ENCODE peak calls at places on chromosomes 16 and 17, in six cellular contexts. C, Z, G, X, E and U are unnamed samples.

GRCh38 chr16:88906020-88906419 is 39.6 kb upstream of the PABPN1L start:
- DNase-seq in C (no peak), Z (no peak), G (no peak), X (no peak), E (no peak), U (no peak)

GRCh38 chr16:3861808-3862451 is 18.6 kb downstream of the CREBBP start:
- DNase-seq in C (no peak), Z (no peak), G (no peak), X (no peak), E (peak), U (peak)

GRCh38 chr16:66342294-66342900 is 24.1 kb upstream of the CDH5 start:
- DNase-seq in C (peak), Z (no peak), G (no peak), X (peak), E (no peak), U (peak)

GRCh38 chr17:48013876-48014602 is 23.6 kb downstream of the COPZ2 start:
- DNase-seq in C (no peak), Z (no peak), G (no peak), X (no peak), E (no peak), U (no peak)

GRCh38 chr17:70195091-70195490 is 25.8 kb downstream of the KCNJ2 start:
- DNase-seq in C (no peak), Z (no peak), G (no peak), X (no peak), E (no peak), U (no peak)

GRCh38 chr17:74392848-74393247 is 25.5 kb downstream of the GPR142 start:
- DNase-seq in C (no peak), Z (no peak), G (no peak), X (no peak), E (no peak), U (no peak)

GRCh38 chr16:81521141-81521626 is 76.6 kb downstream of the CMIP start:
- DNase-seq in C (peak), Z (no peak), G (no peak), X (no peak), E (no peak), U (peak)

GRCh38 chr17:21214777-21215541 is 998 bp upstream of the TMEM11 start:
- DNase-seq in C (peak), Z (no peak), G (peak), X (no peak), E (no peak), U (peak)

GRCh38 chr17:4072487-4073157 is 70.2 kb downstream of the ZZEF1 start:
- DNase-seq in C (no peak), Z (no peak), G (no peak), X (no peak), E (peak), U (no peak)

GRCh38 chr16:11363927-11364258 is 18.6 kb downstream of the RMI2 start:
- DNase-seq in C (no peak), Z (no peak), G (no peak), X (no peak), E (no peak), U (no peak)

GRCh38 chr16:64403352-64403751 is 718.5 kb downstream of the CDH11 start:
- DNase-seq in C (no peak), Z (no peak), G (no peak), X (no peak), E (no peak), U (no peak)

GRCh38 chr16:6148361-6148760 is 1050.8 kb upstream of the EEF2KMT start:
- DNase-seq in C (no peak), Z (no peak), G (no peak), X (no peak), E (no peak), U (no peak)

GRCh38 chr17:33057564-33057963 is 65.9 kb downstream of the SPACA3 start:
- DNase-seq in C (no peak), Z (no peak), G (no peak), X (no peak), E (no peak), U (no peak)

GRCh38 chr17:4483012-4483840 is 15.5 kb upstream of the SPNS2 start:
- DNase-seq in C (no peak), Z (no peak), G (no peak), X (no peak), E (no peak), U (no peak)

GRCh38 chr16:24701521-24701951 is 27.9 kb upstream of the TNRC6A start:
- DNase-seq in C (no peak), Z (no peak), G (no peak), X (no peak), E (peak), U (no peak)

GRCh38 chr17:77489898-77490265 is 349.1 kb downstream of the SEC14L1 start:
- DNase-seq in C (no peak), Z (peak), G (peak), X (no peak), E (no peak), U (no peak)

GRCh38 chr17:73719588-73720071 is 75.4 kb upstream of the SDK2 start:
- DNase-seq in C (no peak), Z (peak), G (no peak), X (no peak), E (no peak), U (no peak)

GRCh38 chr16:87170310-87170709 is 146.9 kb downstream of the C16orf95 start:
- DNase-seq in C (no peak), Z (no peak), G (no peak), X (no peak), E (no peak), U (no peak)

GRCh38 chr16:89489731-89490385 is 503 bp downstream of the ANKRD11 start:
- DNase-seq in C (no peak), Z (no peak), G (no peak), X (peak), E (no peak), U (no peak)

GRCh38 chr16:4200000-4200780 is 41.7 kb downstream of the SRL start:
- DNase-seq in C (peak), Z (peak), G (peak), X (peak), E (peak), U (peak)

GRCh38 chr16:8849411-8850011 is 19.3 kb downstream of the CARHSP1 start:
- DNase-seq in C (no peak), Z (no peak), G (peak), X (no peak), E (no peak), U (no peak)

GRCh38 chr17:46772879-46773620 is 45.4 kb downstream of the WNT3 start:
- DNase-seq in C (no peak), Z (no peak), G (peak), X (no peak), E (no peak), U (no peak)

GRCh38 chr16:75272097-75272548 is 20.7 kb upstream of the BCAR1 start:
- DNase-seq in C (no peak), Z (no peak), G (no peak), X (no peak), E (no peak), U (no peak)

GRCh38 chr17:13787636-13788035 is 185.9 kb upstream of the HS3ST3A1 start:
- DNase-seq in C (no peak), Z (no peak), G (no peak), X (no peak), E (no peak), U (no peak)

GRCh38 chr16:3400779-3401688 is at the start of the genes ZNF174 and ZSCAN32:
- DNase-seq in C (peak), Z (peak), G (peak), X (peak), E (peak), U (peak)

GRCh38 chr16:90061437-90061836 is 15.7 kb downstream of the PRDM7 start:
- DNase-seq in C (no peak), Z (no peak), G (no peak), X (no peak), E (peak), U (no peak)

GRCh38 chr17:78107457-78107856 is 21.1 kb downstream of the TMC6 start:
- DNase-seq in C (no peak), Z (peak), G (no peak), X (no peak), E (peak), U (peak)

GRCh38 chr16:16821261-16821660 is 442.3 kb downstream of the NPIPA7 start:
- DNase-seq in C (no peak), Z (no peak), G (no peak), X (no peak), E (no peak), U (no peak)

GRCh38 chr16:16817203-16817602 is 438.3 kb downstream of the NPIPA7 start:
- DNase-seq in C (no peak), Z (no peak), G (no peak), X (no peak), E (no peak), U (no peak)
- TF ChIP-seq CTCF in C (no peak), Z (no peak), G (no peak), X (no peak), E (no peak), U (no peak)

DNA sequence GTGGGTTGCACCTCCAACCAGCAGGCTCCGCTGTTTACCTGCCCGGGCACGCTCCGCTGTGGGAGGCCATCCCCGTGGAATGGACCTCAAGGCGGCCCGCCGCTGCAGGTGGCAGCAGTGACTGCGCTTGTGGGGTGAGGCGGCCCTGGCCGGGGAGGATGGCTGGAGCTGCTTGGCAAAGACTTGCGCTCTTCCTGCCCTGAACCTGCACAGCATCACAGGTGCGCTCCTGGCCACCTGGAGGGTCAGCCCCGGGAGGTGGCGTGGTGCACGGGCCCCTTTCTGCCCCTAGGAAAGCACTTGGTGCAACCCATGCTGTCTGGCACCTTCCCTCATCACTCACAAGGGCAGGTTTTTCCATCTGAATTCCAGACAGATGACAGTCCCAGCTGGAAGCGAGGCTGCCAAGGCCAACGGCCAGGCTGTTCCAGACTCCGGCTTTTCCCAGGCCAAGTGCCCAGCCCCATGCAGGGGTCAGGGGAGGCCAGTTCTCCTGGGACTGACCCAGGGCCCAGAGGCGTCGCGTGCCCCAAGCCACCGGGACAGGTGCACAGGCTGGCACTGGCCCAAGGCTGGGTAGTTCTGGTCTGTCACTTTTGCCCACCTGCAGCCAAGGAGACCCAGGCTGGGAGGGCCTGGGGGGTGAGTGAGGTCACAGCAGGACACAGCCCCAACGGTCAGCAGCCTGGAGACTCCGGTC is 13.3 kb downstream of the UTS2R start:
- DNase-seq in C (no peak), Z (peak), G (no peak), X (no peak), E (peak), U (no peak)
- TF ChIP-seq CTCF in C (no peak), Z (no peak), G (no peak), X (no peak), E (peak), U (no peak)

DNA sequence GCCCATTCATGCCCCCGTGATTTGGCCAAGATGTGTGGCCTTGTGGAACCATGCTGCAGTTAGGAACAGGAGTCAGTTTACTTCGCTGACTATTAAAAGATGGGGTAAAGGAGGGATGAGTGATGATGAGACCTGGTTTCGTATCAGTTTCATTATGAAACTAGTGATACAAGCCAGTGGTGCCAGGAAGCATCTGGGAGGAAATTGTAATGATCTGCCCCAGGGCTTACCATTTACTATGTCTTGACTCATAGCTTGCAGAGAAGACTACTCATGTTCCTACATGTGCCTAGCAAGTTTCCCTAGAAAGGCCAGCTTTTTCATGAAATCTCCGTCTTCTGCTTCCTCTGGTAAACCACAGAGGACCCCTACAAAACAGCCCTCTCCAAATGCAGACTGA is 23.2 kb downstream of the CDH3 start:
- DNase-seq in C (no peak), Z (no peak), G (no peak), X (no peak), E (peak), U (peak)
- TF ChIP-seq CTCF in C (no peak), Z (no peak), G (no peak), X (no peak), E (no peak), U (no peak)

GRCh38 chr17:18314731-18315497 is at the start of the genes SMCR8 and TOP3A:
- DNase-seq in C (peak), Z (peak), G (peak), X (peak), E (peak), U (peak)
- TF ChIP-seq CTCF in C (no peak), Z (no peak), G (no peak), X (no peak), E (no peak), U (no peak)

GRCh38 chr17:79272666-79273219 is 198.1 kb downstream of the ENGASE start:
- DNase-seq in C (no peak), Z (no peak), G (no peak), X (no peak), E (peak), U (no peak)
- TF ChIP-seq CTCF in C (no peak), Z (no peak), G (no peak), X (no peak), E (no peak), U (no peak)

GRCh38 chr16:68384293-68385255 is 63.7 kb downstream of the SMPD3 start:
- DNase-seq in C (no peak), Z (no peak), G (no peak), X (no peak), E (no peak), U (no peak)
- TF ChIP-seq CTCF in C (no peak), Z (no peak), G (no peak), X (peak), E (no peak), U (no peak)

GRCh38 chr17:62057696-62058095 is 7.4 kb downstream of the MED13 start:
- DNase-seq in C (no peak), Z (no peak), G (no peak), X (no peak), E (peak), U (no peak)
- TF ChIP-seq CTCF in C (no peak), Z (no peak), G (no peak), X (no peak), E (no peak), U (no peak)

DNA sequence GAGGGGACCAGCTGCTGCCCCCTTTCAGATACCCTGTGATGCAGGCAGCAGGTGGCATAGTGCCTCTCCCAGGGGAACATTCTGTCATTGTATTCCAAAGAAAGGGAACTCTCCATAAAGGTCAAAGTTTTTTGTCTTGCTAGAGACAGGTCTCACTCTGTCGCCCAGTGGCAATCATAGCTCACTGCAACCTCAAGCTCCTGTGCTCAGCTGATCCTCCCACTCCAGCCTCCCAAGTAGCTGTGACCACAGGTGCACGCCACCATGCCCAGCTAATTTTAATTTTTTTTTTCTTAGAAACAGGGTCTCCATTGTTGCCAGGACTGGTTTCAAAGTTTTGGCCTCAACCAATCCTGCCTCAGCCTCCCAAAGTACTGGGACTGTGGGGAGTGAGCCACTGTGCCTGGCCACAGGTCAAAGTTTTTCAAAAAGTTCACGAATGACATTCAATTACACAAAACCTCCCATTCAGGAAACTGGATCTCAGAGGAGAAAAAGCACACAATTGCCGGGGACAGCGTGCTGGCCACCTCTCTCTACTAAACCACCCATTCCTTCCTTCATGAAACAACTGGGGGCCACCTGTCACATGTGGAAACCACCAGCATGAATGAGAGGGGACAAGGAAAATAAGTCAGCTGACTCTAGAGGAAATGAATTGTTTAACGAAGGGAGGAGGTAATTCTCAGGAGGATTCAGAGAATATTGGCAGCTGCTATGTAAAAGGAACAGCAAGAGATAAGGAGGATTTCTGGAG is 80.0 kb downstream of the MARCHF10 start:
- DNase-seq in C (no peak), Z (no peak), G (peak), X (no peak), E (no peak), U (no peak)
- TF ChIP-seq CTCF in C (no peak), Z (peak), G (no peak), X (no peak), E (no peak), U (no peak)